ENCODE peak calls at places on chromosomes 3 and 15, in seven cellular contexts. One of them, this sample, is unnamed.

GRCh38 chr3:14439501-14440167 is 37.2 kb downstream of the SLC6A6 start:
- DNase-seq in KBM-7: peak
- DNase-seq in left lobe of liver: peak
- DNase-seq in esophagus squamous epithelium: no peak
- DNase-seq in D341Med: peak
- DNase-seq in left colon: peak
- DNase-seq in dorsolateral prefrontal cortex: no peak
- DNase-seq in this sample: peak

GRCh38 chr15:60744826-60745225 is 265.9 kb upstream of the ICE2 start:
- DNase-seq in KBM-7: no peak
- DNase-seq in left lobe of liver: no peak
- DNase-seq in esophagus squamous epithelium: no peak
- DNase-seq in D341Med: no peak
- DNase-seq in left colon: no peak
- DNase-seq in dorsolateral prefrontal cortex: peak
- DNase-seq in this sample: no peak

GRCh38 chr15:60720084-60720483 is 241.1 kb upstream of the ICE2 start:
- DNase-seq in KBM-7: no peak
- DNase-seq in left lobe of liver: no peak
- DNase-seq in esophagus squamous epithelium: no peak
- DNase-seq in D341Med: peak
- DNase-seq in left colon: no peak
- DNase-seq in dorsolateral prefrontal cortex: no peak
- DNase-seq in this sample: no peak

GRCh38 chr3:166955549-166955948 is 424.5 kb downstream of the ZBBX start:
- DNase-seq in KBM-7: no peak
- DNase-seq in left lobe of liver: no peak
- DNase-seq in esophagus squamous epithelium: no peak
- DNase-seq in D341Med: no peak
- DNase-seq in left colon: no peak
- DNase-seq in dorsolateral prefrontal cortex: no peak
- DNase-seq in this sample: no peak

GRCh38 chr3:24986635-24987034 is 441.4 kb upstream of the RARB start:
- DNase-seq in KBM-7: no peak
- DNase-seq in left lobe of liver: no peak
- DNase-seq in esophagus squamous epithelium: no peak
- DNase-seq in D341Med: no peak
- DNase-seq in left colon: no peak
- DNase-seq in dorsolateral prefrontal cortex: no peak
- DNase-seq in this sample: no peak

GRCh38 chr3:159936541-159936940 is 52.1 kb upstream of the IL12A start:
- DNase-seq in KBM-7: no peak
- DNase-seq in left lobe of liver: no peak
- DNase-seq in esophagus squamous epithelium: no peak
- DNase-seq in D341Med: no peak
- DNase-seq in left colon: no peak
- DNase-seq in dorsolateral prefrontal cortex: no peak
- DNase-seq in this sample: no peak

GRCh38 chr3:189871384-189871783 is 240.2 kb downstream of the TP63 start:
- DNase-seq in KBM-7: no peak
- DNase-seq in left lobe of liver: no peak
- DNase-seq in esophagus squamous epithelium: no peak
- DNase-seq in D341Med: no peak
- DNase-seq in left colon: no peak
- DNase-seq in dorsolateral prefrontal cortex: no peak
- DNase-seq in this sample: no peak

GRCh38 chr3:134755821-134756220 is 39.2 kb upstream of the EPHB1 start:
- DNase-seq in KBM-7: no peak
- DNase-seq in left lobe of liver: no peak
- DNase-seq in esophagus squamous epithelium: no peak
- DNase-seq in D341Med: no peak
- DNase-seq in left colon: no peak
- DNase-seq in dorsolateral prefrontal cortex: no peak
- DNase-seq in this sample: no peak

GRCh38 chr3:29183346-29184087 is 97.4 kb upstream of the RBMS3 start:
- DNase-seq in KBM-7: no peak
- DNase-seq in left lobe of liver: no peak
- DNase-seq in esophagus squamous epithelium: no peak
- DNase-seq in D341Med: no peak
- DNase-seq in left colon: no peak
- DNase-seq in dorsolateral prefrontal cortex: no peak
- DNase-seq in this sample: peak

GRCh38 chr3:76212679-76213078 is 427.3 kb upstream of the ZNF717 start:
- DNase-seq in KBM-7: no peak
- DNase-seq in left lobe of liver: no peak
- DNase-seq in esophagus squamous epithelium: no peak
- DNase-seq in D341Med: no peak
- DNase-seq in left colon: no peak
- DNase-seq in dorsolateral prefrontal cortex: no peak
- DNase-seq in this sample: no peak

GRCh38 chr3:128011140-128011539 is 41.1 kb upstream of the SEC61A1 start:
- DNase-seq in KBM-7: peak
- DNase-seq in left lobe of liver: no peak
- DNase-seq in esophagus squamous epithelium: no peak
- DNase-seq in D341Med: peak
- DNase-seq in left colon: peak
- DNase-seq in dorsolateral prefrontal cortex: no peak
- DNase-seq in this sample: peak

GRCh38 chr15:79989682-79990081 is 18.7 kb upstream of the BCL2A1 start:
- DNase-seq in KBM-7: peak
- DNase-seq in left lobe of liver: no peak
- DNase-seq in esophagus squamous epithelium: no peak
- DNase-seq in D341Med: no peak
- DNase-seq in left colon: no peak
- DNase-seq in dorsolateral prefrontal cortex: no peak
- DNase-seq in this sample: no peak

GRCh38 chr15:40534371-40534770 is 30.5 kb downstream of the CCDC32 start:
- DNase-seq in KBM-7: peak
- DNase-seq in left lobe of liver: no peak
- DNase-seq in esophagus squamous epithelium: no peak
- DNase-seq in D341Med: no peak
- DNase-seq in left colon: no peak
- DNase-seq in dorsolateral prefrontal cortex: no peak
- DNase-seq in this sample: no peak

GRCh38 chr3:182886497-182886896 is 93.2 kb downstream of the ATP11B start:
- DNase-seq in KBM-7: no peak
- DNase-seq in left lobe of liver: no peak
- DNase-seq in esophagus squamous epithelium: no peak
- DNase-seq in D341Med: no peak
- DNase-seq in left colon: no peak
- DNase-seq in dorsolateral prefrontal cortex: no peak
- DNase-seq in this sample: no peak

GRCh38 chr15:68583321-68583720 is 4.5 kb downstream of the CORO2B start:
- DNase-seq in KBM-7: no peak
- DNase-seq in left lobe of liver: no peak
- DNase-seq in esophagus squamous epithelium: no peak
- DNase-seq in D341Med: no peak
- DNase-seq in left colon: no peak
- DNase-seq in dorsolateral prefrontal cortex: no peak
- DNase-seq in this sample: no peak

GRCh38 chr15:77818484-77819270 is 186.0 kb upstream of the LINGO1 start:
- DNase-seq in KBM-7: no peak
- DNase-seq in left lobe of liver: no peak
- DNase-seq in esophagus squamous epithelium: no peak
- DNase-seq in D341Med: peak
- DNase-seq in left colon: no peak
- DNase-seq in dorsolateral prefrontal cortex: no peak
- DNase-seq in this sample: no peak

GRCh38 chr3:23159929-23160328 is 43.2 kb upstream of the UBE2E2 start:
- DNase-seq in KBM-7: no peak
- DNase-seq in left lobe of liver: no peak
- DNase-seq in esophagus squamous epithelium: no peak
- DNase-seq in D341Med: no peak
- DNase-seq in left colon: no peak
- DNase-seq in dorsolateral prefrontal cortex: no peak
- DNase-seq in this sample: peak

GRCh38 chr15:76006136-76006778 is 6.0 kb downstream of the NRG4 start:
- DNase-seq in KBM-7: peak
- DNase-seq in left lobe of liver: peak
- DNase-seq in esophagus squamous epithelium: no peak
- DNase-seq in D341Med: no peak
- DNase-seq in left colon: no peak
- DNase-seq in dorsolateral prefrontal cortex: no peak
- DNase-seq in this sample: peak

GRCh38 chr3:73401058-73401457 is 223.7 kb downstream of the PDZRN3 start:
- DNase-seq in KBM-7: no peak
- DNase-seq in left lobe of liver: no peak
- DNase-seq in esophagus squamous epithelium: no peak
- DNase-seq in D341Med: no peak
- DNase-seq in left colon: no peak
- DNase-seq in dorsolateral prefrontal cortex: no peak
- DNase-seq in this sample: no peak